ENCODE peak calls at places on chromosomes 1 and 21, in six cellular contexts. N, J, W, P, L and I are unnamed samples.

GRCh38 chr1:93695411-93696005 is 13.9 kb upstream of the BCAR3 start:
- DNase-seq in N (no peak), J (peak), W (no peak), P (no peak), L (no peak), I (no peak)

GRCh38 chr1:68320349-68320748 is 88.0 kb upstream of the WLS start:
- DNase-seq in N (no peak), J (no peak), W (no peak), P (no peak), L (no peak), I (no peak)

GRCh38 chr21:46182548-46183336 is 1.5 kb downstream of the SPATC1L start:
- DNase-seq in N (no peak), J (no peak), W (no peak), P (no peak), L (no peak), I (no peak)

GRCh38 chr1:212451416-212452322 is 18.9 kb downstream of the NENF start:
- DNase-seq in N (no peak), J (no peak), W (no peak), P (no peak), L (no peak), I (no peak)

GRCh38 chr21:29304577-29304976 is 5.9 kb downstream of the BACH1 start:
- DNase-seq in N (no peak), J (no peak), W (no peak), P (no peak), L (no peak), I (no peak)

GRCh38 chr1:218369688-218370511 is 24.8 kb downstream of the TGFB2 start:
- DNase-seq in N (no peak), J (no peak), W (no peak), P (no peak), L (peak), I (no peak)

GRCh38 chr1:201559679-201560162 is 20.8 kb downstream of the NAV1 start:
- DNase-seq in N (peak), J (peak), W (peak), P (peak), L (peak), I (peak)

GRCh38 chr1:205321109-205321958 is at the start of gene NUAK2:
- DNase-seq in N (peak), J (peak), W (peak), P (peak), L (peak), I (peak)

GRCh38 chr1:186792870-186793581 is 35.7 kb upstream of the PLA2G4A start:
- DNase-seq in N (no peak), J (no peak), W (no peak), P (no peak), L (peak), I (no peak)

GRCh38 chr1:179742717-179743678 is at the start of gene FAM163A:
- DNase-seq in N (no peak), J (no peak), W (no peak), P (peak), L (no peak), I (no peak)

GRCh38 chr1:96473791-96474452 is 247.7 kb upstream of the PTBP2 start:
- DNase-seq in N (no peak), J (peak), W (no peak), P (no peak), L (peak), I (no peak)

GRCh38 chr21:44774972-44775371 is 26.6 kb downstream of the UBE2G2 start:
- DNase-seq in N (no peak), J (no peak), W (no peak), P (no peak), L (no peak), I (no peak)

GRCh38 chr1:93079685-93080141 is 630 bp downstream of the MTF2 start:
- DNase-seq in N (no peak), J (no peak), W (peak), P (peak), L (no peak), I (peak)

GRCh38 chr21:28336299-28336698 is 656.4 kb downstream of the LTN1 start:
- DNase-seq in N (no peak), J (peak), W (no peak), P (peak), L (peak), I (peak)

GRCh38 chr1:30312226-30312625 is 411.2 kb downstream of the MATN1 start:
- DNase-seq in N (no peak), J (no peak), W (no peak), P (no peak), L (no peak), I (no peak)

GRCh38 chr1:52119722-52120121 is 22.2 kb upstream of the ZFYVE9 start:
- DNase-seq in N (no peak), J (no peak), W (no peak), P (no peak), L (no peak), I (no peak)

GRCh38 chr1:245986404-245987221 is 520.5 kb downstream of the SMYD3 start:
- DNase-seq in N (no peak), J (peak), W (no peak), P (no peak), L (peak), I (peak)

GRCh38 chr1:2803931-2804627 is 2.6 kb upstream of the TTC34 start:
- DNase-seq in N (no peak), J (no peak), W (peak), P (no peak), L (no peak), I (no peak)

GRCh38 chr1:190067592-190067991 is 410.1 kb downstream of the BRINP3 start:
- DNase-seq in N (no peak), J (no peak), W (no peak), P (no peak), L (peak), I (no peak)

GRCh38 chr1:35058990-35059389 is 20.2 kb upstream of the ZMYM1 start:
- DNase-seq in N (no peak), J (no peak), W (no peak), P (no peak), L (no peak), I (no peak)

GRCh38 chr21:46394819-46395152 is 63.9 kb upstream of the DIP2A start:
- DNase-seq in N (no peak), J (no peak), W (no peak), P (no peak), L (no peak), I (no peak)

GRCh38 chr1:11602424-11602823 is 51.8 kb downstream of the FBXO2 start:
- DNase-seq in N (no peak), J (no peak), W (no peak), P (no peak), L (no peak), I (no peak)

GRCh38 chr1:161849518-161849917 is 83.4 kb downstream of the ATF6 start:
- DNase-seq in N (no peak), J (no peak), W (no peak), P (no peak), L (no peak), I (no peak)

GRCh38 chr1:226681652-226682493 is 57.2 kb downstream of the ITPKB start:
- DNase-seq in N (no peak), J (no peak), W (no peak), P (no peak), L (no peak), I (no peak)

GRCh38 chr1:93728480-93729131 is 47.0 kb upstream of the BCAR3 start:
- DNase-seq in N (no peak), J (no peak), W (no peak), P (no peak), L (no peak), I (no peak)

GRCh38 chr1:217562229-217562878 is 68.5 kb downstream of the GPATCH2 start:
- DNase-seq in N (no peak), J (peak), W (no peak), P (no peak), L (peak), I (no peak)

GRCh38 chr21:44013380-44014088 is 1.4 kb downstream of the TRAPPC10 start:
- DNase-seq in N (no peak), J (no peak), W (no peak), P (no peak), L (no peak), I (no peak)

GRCh38 chr1:3219725-3220467 is 150.9 kb downstream of the PRDM16 start:
- DNase-seq in N (no peak), J (no peak), W (no peak), P (no peak), L (no peak), I (no peak)

DNA sequence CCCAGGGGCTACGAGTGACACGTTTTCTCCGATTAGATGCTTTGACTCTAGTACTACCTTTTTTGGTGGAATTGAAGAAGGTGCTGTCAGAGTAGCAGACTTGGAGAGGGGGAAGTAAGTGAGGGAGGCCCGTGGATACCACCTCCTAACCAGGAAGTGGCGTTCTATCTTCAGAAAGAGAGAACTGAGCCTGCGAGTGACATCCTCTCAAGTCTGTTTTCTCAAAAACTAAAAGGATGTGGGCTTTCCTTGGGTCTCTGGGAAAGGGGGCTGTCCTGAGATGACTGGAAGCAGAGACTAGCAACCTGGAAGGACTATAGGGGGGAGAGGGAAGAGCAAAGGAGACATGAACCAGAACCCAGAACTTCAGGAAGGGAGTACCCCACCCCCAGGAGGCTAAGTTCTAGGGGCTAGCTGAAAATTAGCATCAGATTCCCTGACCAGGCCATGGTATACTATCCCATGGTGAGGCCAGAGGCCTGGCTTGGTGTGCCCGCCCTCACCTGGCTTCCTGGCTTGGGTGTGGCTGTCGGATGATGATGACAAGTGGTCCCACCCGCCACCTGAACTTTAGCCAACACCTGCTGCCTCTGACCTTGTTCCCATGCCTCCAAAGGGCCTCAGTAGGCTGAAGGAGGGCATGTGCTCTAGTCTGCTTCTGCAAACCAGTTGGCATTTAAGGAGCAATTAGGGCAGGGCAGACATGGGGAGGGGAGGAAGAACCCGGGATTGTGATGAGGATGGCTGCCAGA is 49.1 kb downstream of the ATP2B4 start:
- DNase-seq in N (no peak), J (peak), W (no peak), P (no peak), L (no peak), I (no peak)
- H3K27ac ChIP-seq in N (peak), J (peak), W (peak), P (no peak), L (no peak), I (peak)

GRCh38 chr21:17512245-17513213 is at the start of gene CXADR:
- DNase-seq in N (peak), J (peak), W (peak), P (peak), L (no peak), I (peak)

GRCh38 chr21:17513214-17514123 is 626 bp downstream of the CXADR start:
- DNase-seq in N (peak), J (peak), W (peak), P (peak), L (peak), I (peak)

GRCh38 chr21:17519208-17519738 is 6.4 kb downstream of the CXADR start:
- DNase-seq in N (no peak), J (no peak), W (no peak), P (no peak), L (no peak), I (no peak)

GRCh38 chr21:17519965-17520364 is 7.1 kb downstream of the CXADR start:
- DNase-seq in N (no peak), J (no peak), W (no peak), P (no peak), L (no peak), I (no peak)

GRCh38 chr21:17514124-17514481 is 1.3 kb downstream of the CXADR start:
- DNase-seq in N (no peak), J (peak), W (no peak), P (peak), L (peak), I (no peak)
- H3K4me3 ChIP-seq in N (peak), J (peak), W (peak), P (peak), L (no peak), I (peak)

DNA sequence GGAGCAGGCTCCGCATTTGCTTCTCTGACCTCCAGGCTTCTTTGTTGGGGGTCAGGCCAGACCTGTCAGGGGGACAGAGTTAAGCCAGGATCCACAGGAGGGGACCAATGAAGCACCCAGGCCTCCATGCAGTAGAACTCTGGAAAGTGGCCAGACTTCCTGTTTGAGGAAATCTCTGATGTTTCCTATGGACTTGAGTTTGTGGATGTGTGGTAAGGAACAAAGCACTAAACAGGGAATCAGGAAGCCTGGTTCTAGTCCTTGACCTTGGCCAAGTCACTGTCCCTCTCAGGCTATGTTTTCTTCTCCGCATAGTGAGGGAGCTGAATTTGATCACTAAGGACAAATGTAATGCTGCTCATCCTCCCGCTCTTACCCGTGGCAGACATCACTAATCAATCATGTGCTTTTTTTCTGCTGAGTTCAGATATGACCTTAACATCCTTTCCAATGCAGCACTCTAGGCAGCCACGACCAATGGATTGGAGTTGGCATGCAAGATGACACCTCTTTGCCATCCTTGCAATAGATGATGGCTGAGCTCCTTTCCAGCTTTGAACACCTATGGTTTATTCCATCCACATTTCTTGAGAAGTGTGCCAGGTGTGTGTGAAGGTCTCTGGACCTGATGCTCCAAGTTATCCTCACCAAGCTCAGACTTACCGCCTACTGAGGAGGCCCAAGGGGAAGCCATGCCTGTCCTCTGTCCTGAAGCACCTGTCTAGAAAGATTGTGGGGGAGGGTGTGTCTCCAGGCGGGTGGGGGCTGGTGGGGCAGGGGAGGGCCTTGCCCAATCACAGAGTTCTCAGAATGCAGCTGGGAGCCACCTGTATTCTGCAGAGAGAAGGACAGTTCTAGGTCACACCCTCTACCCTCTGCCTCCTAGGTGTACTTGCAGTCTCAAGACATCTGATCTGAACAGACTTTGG is 9.9 kb downstream of the SH2D2A start:
- DNase-seq in N (no peak), J (no peak), W (no peak), P (no peak), L (no peak), I (no peak)
- H3K27ac ChIP-seq in N (no peak), J (no peak), W (peak), P (no peak), L (no peak), I (peak)

GRCh38 chr1:173050865-173051264 is at the start of gene TNFSF18:
- DNase-seq in N (no peak), J (no peak), W (no peak), P (no peak), L (peak), I (no peak)

GRCh38 chr1:173052681-173053196 is 2.0 kb upstream of the TNFSF18 start:
- DNase-seq in N (no peak), J (peak), W (no peak), P (no peak), L (no peak), I (no peak)

GRCh38 chr1:173044656-173045055 is 6.1 kb downstream of the TNFSF18 start:
- DNase-seq in N (no peak), J (no peak), W (no peak), P (no peak), L (no peak), I (no peak)

GRCh38 chr1:173048629-173049326 is 2.0 kb downstream of the TNFSF18 start:
- DNase-seq in N (no peak), J (no peak), W (no peak), P (no peak), L (no peak), I (no peak)

GRCh38 chr1:173049327-173049639 is 1.5 kb downstream of the TNFSF18 start:
- DNase-seq in N (no peak), J (no peak), W (no peak), P (no peak), L (no peak), I (no peak)
- H3K4me3 ChIP-seq in N (no peak), J (no peak), W (no peak), P (no peak), L (no peak), I (no peak)

GRCh38 chr1:9705337-9706098 is 54.0 kb downstream of the PIK3CD start:
- DNase-seq in N (no peak), J (peak), W (no peak), P (no peak), L (no peak), I (no peak)

GRCh38 chr1:9706178-9706577 is 54.6 kb downstream of the PIK3CD start:
- DNase-seq in N (no peak), J (no peak), W (no peak), P (no peak), L (no peak), I (no peak)

GRCh38 chr1:9701661-9702060 is 50.1 kb downstream of the PIK3CD start:
- DNase-seq in N (no peak), J (no peak), W (no peak), P (no peak), L (no peak), I (no peak)

GRCh38 chr1:9703165-9703509 is 51.6 kb downstream of the PIK3CD start:
- DNase-seq in N (no peak), J (no peak), W (no peak), P (no peak), L (no peak), I (no peak)

DNA sequence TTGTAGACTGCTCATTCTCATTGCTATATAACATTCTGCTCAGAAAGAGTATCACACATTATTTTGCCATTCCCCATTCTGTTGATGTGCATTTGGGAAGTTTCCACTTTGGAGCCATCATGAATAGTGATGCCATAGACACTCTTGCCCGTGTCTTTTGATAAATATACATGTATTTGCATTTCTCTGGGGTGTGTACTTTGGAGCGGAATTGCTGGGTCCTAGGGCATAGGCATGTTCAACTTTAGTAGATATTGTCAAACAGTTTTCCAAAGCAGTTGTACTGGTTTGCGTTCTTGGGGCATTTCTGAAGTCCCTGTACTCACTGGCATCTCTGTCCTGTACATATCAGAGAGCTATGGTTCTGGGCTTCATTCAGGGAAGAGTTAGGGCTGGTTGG is 52.1 kb downstream of the PIK3CD start:
- DNase-seq in N (no peak), J (no peak), W (no peak), P (no peak), L (no peak), I (no peak)
- H3K27ac ChIP-seq in N (no peak), J (no peak), W (no peak), P (no peak), L (no peak), I (no peak)

GRCh38 chr1:66355756-66356155 is 178.2 kb upstream of the SGIP1 start:
- DNase-seq in N (no peak), J (no peak), W (no peak), P (no peak), L (no peak), I (no peak)

GRCh38 chr1:66356605-66357004 is 177.3 kb upstream of the SGIP1 start:
- DNase-seq in N (no peak), J (no peak), W (no peak), P (peak), L (no peak), I (no peak)

GRCh38 chr1:66352783-66353182 is 181.2 kb upstream of the SGIP1 start:
- DNase-seq in N (no peak), J (no peak), W (no peak), P (no peak), L (no peak), I (no peak)

GRCh38 chr1:66353207-66353606 is 180.7 kb upstream of the SGIP1 start:
- DNase-seq in N (no peak), J (no peak), W (no peak), P (no peak), L (no peak), I (no peak)

GRCh38 chr1:66354311-66354922 is 179.5 kb upstream of the SGIP1 start:
- DNase-seq in N (no peak), J (peak), W (no peak), P (no peak), L (peak), I (no peak)
- H3K4me3 ChIP-seq in N (peak), J (no peak), W (peak), P (no peak), L (no peak), I (no peak)

GRCh38 chr1:159944623-159945455 is 574 bp downstream of the IGSF9 start:
- DNase-seq in N (no peak), J (no peak), W (no peak), P (no peak), L (no peak), I (no peak)

GRCh38 chr1:159946242-159947187 is 1.1 kb upstream of the IGSF9 start:
- DNase-seq in N (no peak), J (no peak), W (no peak), P (no peak), L (no peak), I (no peak)

GRCh38 chr1:159943908-159944622 is 1.3 kb downstream of the IGSF9 start:
- DNase-seq in N (no peak), J (no peak), W (no peak), P (no peak), L (no peak), I (no peak)

GRCh38 chr1:159947942-159948341 is 2.5 kb upstream of the IGSF9 start:
- DNase-seq in N (no peak), J (no peak), W (no peak), P (no peak), L (no peak), I (no peak)

GRCh38 chr1:159945483-159946241 is at the start of gene IGSF9:
- DNase-seq in N (peak), J (peak), W (peak), P (peak), L (peak), I (peak)
- H3K27ac ChIP-seq in N (no peak), J (peak), W (no peak), P (no peak), L (no peak), I (no peak)